ENCODE peak calls at places on chromosomes 11 and 22, in eight cellular contexts. One of them, this sample, is unnamed.
A peak's percentile ranks its signal among the peaks of the same experiment; 100 is the strongest.

GRCh38 chr22:38982008-38982927 is at the start of gene APOBEC3B:
- DNase-seq in stimulated activated naive CD8-positive, alpha-beta T cell treated with anti-CD3 and anti-CD28 coated beads, Interleukin-15, Interleukin-2, amounts not matched to agents 100 U/mL and 50 U/mL, for 24 hours: peak; percentile 60
- DNase-seq in LoVo: peak; percentile 80
- DNase-seq in aorta: peak; percentile 90
- DNase-seq in A549: peak; percentile 91
- DNase-seq in SW480: peak; percentile 96
- DNase-seq in GM13976: peak; percentile 93
- DNase-seq in NCI-H1105 treated with DMSO at 0.1 percent for 48 hours: no peak
- DNase-seq in this sample: peak; percentile 85

GRCh38 chr22:37725551-37726239 is 28.8 kb downstream of the TRIOBP start:
- DNase-seq in stimulated activated naive CD8-positive, alpha-beta T cell treated with anti-CD3 and anti-CD28 coated beads, Interleukin-15, Interleukin-2, amounts not matched to agents 100 U/mL and 50 U/mL, for 24 hours: no peak
- DNase-seq in LoVo: no peak
- DNase-seq in aorta: no peak
- DNase-seq in A549: no peak
- DNase-seq in SW480: no peak
- DNase-seq in GM13976: no peak
- DNase-seq in NCI-H1105 treated with DMSO at 0.1 percent for 48 hours: no peak
- DNase-seq in this sample: no peak

GRCh38 chr22:49036513-49036912 is 791.2 kb downstream of the BRD1 start:
- DNase-seq in stimulated activated naive CD8-positive, alpha-beta T cell treated with anti-CD3 and anti-CD28 coated beads, Interleukin-15, Interleukin-2, amounts not matched to agents 100 U/mL and 50 U/mL, for 24 hours: no peak
- DNase-seq in LoVo: no peak
- DNase-seq in aorta: no peak
- DNase-seq in A549: no peak
- DNase-seq in SW480: no peak
- DNase-seq in GM13976: no peak
- DNase-seq in NCI-H1105 treated with DMSO at 0.1 percent for 48 hours: no peak
- DNase-seq in this sample: no peak

GRCh38 chr11:115221461-115222069 is 282.6 kb downstream of the CADM1 start:
- DNase-seq in stimulated activated naive CD8-positive, alpha-beta T cell treated with anti-CD3 and anti-CD28 coated beads, Interleukin-15, Interleukin-2, amounts not matched to agents 100 U/mL and 50 U/mL, for 24 hours: no peak
- DNase-seq in LoVo: no peak
- DNase-seq in aorta: no peak
- DNase-seq in A549: no peak
- DNase-seq in SW480: no peak
- DNase-seq in GM13976: no peak
- DNase-seq in NCI-H1105 treated with DMSO at 0.1 percent for 48 hours: no peak
- DNase-seq in this sample: no peak

GRCh38 chr11:15707194-15707593 is 592.5 kb downstream of the INSC start:
- DNase-seq in stimulated activated naive CD8-positive, alpha-beta T cell treated with anti-CD3 and anti-CD28 coated beads, Interleukin-15, Interleukin-2, amounts not matched to agents 100 U/mL and 50 U/mL, for 24 hours: no peak
- DNase-seq in LoVo: no peak
- DNase-seq in aorta: no peak
- DNase-seq in A549: no peak
- DNase-seq in SW480: no peak
- DNase-seq in GM13976: no peak
- DNase-seq in NCI-H1105 treated with DMSO at 0.1 percent for 48 hours: no peak
- DNase-seq in this sample: no peak

GRCh38 chr11:130705670-130706421 is 210.4 kb downstream of the SNX19 start:
- DNase-seq in stimulated activated naive CD8-positive, alpha-beta T cell treated with anti-CD3 and anti-CD28 coated beads, Interleukin-15, Interleukin-2, amounts not matched to agents 100 U/mL and 50 U/mL, for 24 hours: no peak
- DNase-seq in LoVo: no peak
- DNase-seq in aorta: no peak
- DNase-seq in A549: no peak
- DNase-seq in SW480: no peak
- DNase-seq in GM13976: no peak
- DNase-seq in NCI-H1105 treated with DMSO at 0.1 percent for 48 hours: no peak
- DNase-seq in this sample: no peak

GRCh38 chr11:33065445-33066178 is 26.2 kb downstream of the TCP11L1 start:
- DNase-seq in stimulated activated naive CD8-positive, alpha-beta T cell treated with anti-CD3 and anti-CD28 coated beads, Interleukin-15, Interleukin-2, amounts not matched to agents 100 U/mL and 50 U/mL, for 24 hours: peak; percentile 76
- DNase-seq in LoVo: peak; percentile 64
- DNase-seq in aorta: peak; percentile 82
- DNase-seq in A549: peak; percentile 77
- DNase-seq in SW480: peak; percentile 69
- DNase-seq in GM13976: peak; percentile 73
- DNase-seq in NCI-H1105 treated with DMSO at 0.1 percent for 48 hours: peak; percentile 61
- DNase-seq in this sample: peak; percentile 84

GRCh38 chr22:37258810-37259472 is 14.9 kb upstream of the RAC2 start:
- DNase-seq in stimulated activated naive CD8-positive, alpha-beta T cell treated with anti-CD3 and anti-CD28 coated beads, Interleukin-15, Interleukin-2, amounts not matched to agents 100 U/mL and 50 U/mL, for 24 hours: no peak
- DNase-seq in LoVo: no peak
- DNase-seq in aorta: peak; percentile 23
- DNase-seq in A549: no peak
- DNase-seq in SW480: no peak
- DNase-seq in GM13976: no peak
- DNase-seq in NCI-H1105 treated with DMSO at 0.1 percent for 48 hours: no peak
- DNase-seq in this sample: no peak

GRCh38 chr11:12284321-12285050 is 92.9 kb upstream of the PARVA start:
- DNase-seq in stimulated activated naive CD8-positive, alpha-beta T cell treated with anti-CD3 and anti-CD28 coated beads, Interleukin-15, Interleukin-2, amounts not matched to agents 100 U/mL and 50 U/mL, for 24 hours: no peak
- DNase-seq in LoVo: no peak
- DNase-seq in aorta: no peak
- DNase-seq in A549: no peak
- DNase-seq in SW480: no peak
- DNase-seq in GM13976: no peak
- DNase-seq in NCI-H1105 treated with DMSO at 0.1 percent for 48 hours: no peak
- DNase-seq in this sample: no peak

GRCh38 chr11:33835143-33835878 is 56.6 kb downstream of the LMO2 start:
- DNase-seq in stimulated activated naive CD8-positive, alpha-beta T cell treated with anti-CD3 and anti-CD28 coated beads, Interleukin-15, Interleukin-2, amounts not matched to agents 100 U/mL and 50 U/mL, for 24 hours: no peak
- DNase-seq in LoVo: peak; percentile 38
- DNase-seq in aorta: no peak
- DNase-seq in A549: peak; percentile 69
- DNase-seq in SW480: peak; percentile 59
- DNase-seq in GM13976: no peak
- DNase-seq in NCI-H1105 treated with DMSO at 0.1 percent for 48 hours: peak; percentile 44
- DNase-seq in this sample: no peak

GRCh38 chr11:95301497-95301896 is 70.5 kb upstream of the SESN3 start:
- DNase-seq in stimulated activated naive CD8-positive, alpha-beta T cell treated with anti-CD3 and anti-CD28 coated beads, Interleukin-15, Interleukin-2, amounts not matched to agents 100 U/mL and 50 U/mL, for 24 hours: no peak
- DNase-seq in LoVo: no peak
- DNase-seq in aorta: no peak
- DNase-seq in A549: no peak
- DNase-seq in SW480: peak; percentile 44
- DNase-seq in GM13976: no peak
- DNase-seq in NCI-H1105 treated with DMSO at 0.1 percent for 48 hours: peak; percentile 47
- DNase-seq in this sample: no peak

GRCh38 chr11:17972987-17973386 is 39.9 kb downstream of the SERGEF start:
- DNase-seq in stimulated activated naive CD8-positive, alpha-beta T cell treated with anti-CD3 and anti-CD28 coated beads, Interleukin-15, Interleukin-2, amounts not matched to agents 100 U/mL and 50 U/mL, for 24 hours: peak; percentile 12
- DNase-seq in LoVo: no peak
- DNase-seq in aorta: peak; percentile 76
- DNase-seq in A549: peak; percentile 62
- DNase-seq in SW480: peak; percentile 27
- DNase-seq in GM13976: no peak
- DNase-seq in NCI-H1105 treated with DMSO at 0.1 percent for 48 hours: peak; percentile 42
- DNase-seq in this sample: peak; percentile 17